ENCODE peak calls at places on chromosomes 11 and 22, in eight cellular contexts. L is lower lobe of right lung, M is A549, R is dorsolateral prefrontal cortex, T is H9, J is neural progenitor cell, G is psoas muscle, U is GM13976. H is an unnamed sample.

GRCh38 chr11:18132341-18132740 is at the start of gene MRGPRX3:
- DNase-seq in L (no peak), M (no peak), R (no peak), T (no peak), J (no peak), G (no peak), U (no peak), H (no peak)

GRCh38 chr11:69344570-69345145 is 50.7 kb downstream of the MYEOV start:
- DNase-seq in L (no peak), M (no peak), R (no peak), T (peak), J (no peak), G (no peak), U (no peak), H (no peak)

GRCh38 chr11:73274722-73275380 is 2.7 kb downstream of the P2RY6 start:
- DNase-seq in L (no peak), M (no peak), R (no peak), T (peak), J (no peak), G (no peak), U (no peak), H (no peak)

GRCh38 chr11:15327786-15328231 is 213.1 kb downstream of the INSC start:
- DNase-seq in L (peak), M (peak), R (peak), T (peak), J (peak), G (peak), U (peak), H (peak)

GRCh38 chr11:111707691-111708067 is 58.5 kb downstream of the PPP2R1B start:
- DNase-seq in L (no peak), M (no peak), R (no peak), T (no peak), J (no peak), G (no peak), U (no peak), H (no peak)

GRCh38 chr11:6568191-6568918 is 35.1 kb downstream of the RRP8 start:
- DNase-seq in L (no peak), M (no peak), R (no peak), T (peak), J (peak), G (no peak), U (no peak), H (peak)

GRCh38 chr22:44658371-44658953 is 43.5 kb upstream of the PRR5 start:
- DNase-seq in L (peak), M (no peak), R (peak), T (peak), J (peak), G (peak), U (no peak), H (peak)

GRCh38 chr22:30267382-30268302 is 991 bp upstream of the OSM start:
- DNase-seq in L (peak), M (no peak), R (no peak), T (no peak), J (no peak), G (no peak), U (peak), H (no peak)

GRCh38 chr11:104997288-104997687 is 25.7 kb downstream of the CASP5 start:
- DNase-seq in L (no peak), M (no peak), R (no peak), T (no peak), J (no peak), G (no peak), U (no peak), H (peak)

GRCh38 chr11:77074626-77075221 is 8.0 kb downstream of the CAPN5 start:
- DNase-seq in L (peak), M (no peak), R (peak), T (peak), J (no peak), G (no peak), U (peak), H (no peak)

GRCh38 chr11:95435192-95435591 is 204.2 kb upstream of the SESN3 start:
- DNase-seq in L (no peak), M (no peak), R (no peak), T (no peak), J (no peak), G (no peak), U (no peak), H (no peak)

GRCh38 chr11:8086001-8086479 is 5.0 kb downstream of the TUB start:
- DNase-seq in L (no peak), M (no peak), R (peak), T (no peak), J (no peak), G (no peak), U (no peak), H (no peak)

GRCh38 chr11:131195801-131196517 is 174.5 kb upstream of the NTM start:
- DNase-seq in L (peak), M (no peak), R (peak), T (no peak), J (no peak), G (no peak), U (no peak), H (peak)

GRCh38 chr11:84884836-84885235 is 742.3 kb downstream of the DLG2 start:
- DNase-seq in L (no peak), M (no peak), R (no peak), T (no peak), J (no peak), G (no peak), U (no peak), H (no peak)

GRCh38 chr11:13465909-13466371 is 2.9 kb upstream of the BTBD10 start:
- DNase-seq in L (no peak), M (peak), R (no peak), T (no peak), J (no peak), G (no peak), U (no peak), H (peak)

GRCh38 chr11:8362899-8363298 is 99.2 kb upstream of the LMO1 start:
- DNase-seq in L (no peak), M (no peak), R (no peak), T (no peak), J (no peak), G (no peak), U (no peak), H (no peak)

GRCh38 chr11:80414766-80415165 is 973.9 kb upstream of the TENM4 start:
- DNase-seq in L (no peak), M (no peak), R (no peak), T (no peak), J (no peak), G (no peak), U (no peak), H (no peak)

GRCh38 chr11:995752-996420 is 40.6 kb downstream of the MUC6 start:
- DNase-seq in L (no peak), M (no peak), R (no peak), T (no peak), J (peak), G (no peak), U (peak), H (peak)

GRCh38 chr22:41664490-41664889 is 24.2 kb downstream of the SNU13 start:
- DNase-seq in L (no peak), M (no peak), R (no peak), T (no peak), J (no peak), G (no peak), U (no peak), H (no peak)

GRCh38 chr22:29380856-29381255 is 7.5 kb downstream of the AP1B1 start:
- DNase-seq in L (no peak), M (no peak), R (no peak), T (no peak), J (no peak), G (no peak), U (no peak), H (no peak)

GRCh38 chr11:100863080-100863581 is 176.0 kb downstream of the ARHGAP42 start:
- DNase-seq in L (no peak), M (no peak), R (no peak), T (no peak), J (peak), G (peak), U (no peak), H (peak)

GRCh38 chr11:88281317-88281712 is 56.2 kb downstream of the CTSC start:
- DNase-seq in L (no peak), M (no peak), R (no peak), T (no peak), J (peak), G (no peak), U (no peak), H (no peak)

GRCh38 chr11:44382648-44383240 is 72.8 kb upstream of the ALX4 start:
- DNase-seq in L (no peak), M (no peak), R (no peak), T (no peak), J (no peak), G (no peak), U (no peak), H (no peak)

GRCh38 chr11:128757886-128758612 is 64.2 kb downstream of the FLI1 start:
- DNase-seq in L (no peak), M (no peak), R (no peak), T (no peak), J (no peak), G (no peak), U (peak), H (no peak)

GRCh38 chr11:133547808-133548494 is 15.7 kb upstream of the OPCML start:
- DNase-seq in L (no peak), M (no peak), R (no peak), T (no peak), J (no peak), G (no peak), U (no peak), H (no peak)

GRCh38 chr11:128419012-128419767 is 168.2 kb downstream of the ETS1 start:
- DNase-seq in L (no peak), M (no peak), R (no peak), T (no peak), J (no peak), G (no peak), U (no peak), H (no peak)

GRCh38 chr11:118002541-118003019 is 16.4 kb downstream of the IL10RA start:
- DNase-seq in L (peak), M (no peak), R (no peak), T (no peak), J (peak), G (peak), U (no peak), H (peak)

GRCh38 chr11:46504817-46505613 is 88.8 kb downstream of the AMBRA1 start:
- DNase-seq in L (no peak), M (no peak), R (no peak), T (no peak), J (no peak), G (no peak), U (peak), H (peak)

GRCh38 chr11:66008468-66009101 is 3.2 kb upstream of the CST6 start:
- DNase-seq in L (no peak), M (no peak), R (no peak), T (no peak), J (no peak), G (no peak), U (peak), H (no peak)

GRCh38 chr11:74953448-74953847 is 4.4 kb downstream of the SPCS2 start:
- DNase-seq in L (no peak), M (no peak), R (no peak), T (no peak), J (no peak), G (no peak), U (no peak), H (no peak)

GRCh38 chr11:49208006-49208721 is at the start of gene FOLH1:
- DNase-seq in L (peak), M (peak), R (peak), T (peak), J (no peak), G (peak), U (peak), H (no peak)

DNA sequence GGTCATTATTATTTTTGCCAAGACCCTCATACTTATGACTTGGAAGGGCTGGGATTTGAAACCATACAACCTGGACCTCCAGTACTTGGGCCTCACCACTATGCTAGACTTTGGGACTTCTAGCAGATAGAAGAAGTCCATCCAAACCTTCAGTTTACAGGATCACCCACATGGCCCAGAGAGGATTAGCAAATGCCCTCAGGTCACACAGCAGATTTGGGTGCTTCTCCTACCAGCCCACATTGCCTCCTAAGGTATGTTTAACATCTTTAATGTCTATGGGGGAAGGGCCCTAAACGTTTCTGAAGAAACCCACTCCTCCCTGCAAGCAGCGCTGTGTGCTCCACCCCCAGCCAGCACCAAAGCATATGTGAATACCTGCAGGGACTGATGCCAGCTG is 17.5 kb upstream of the GCAT start:
- DNase-seq in L (no peak), M (no peak), R (no peak), T (no peak), J (no peak), G (no peak), U (no peak), H (no peak)
- TF ChIP-seq CTCF in L (no peak), M (no peak), R (no peak), T (no peak), J (no peak), G (no peak), U (no peak), H (no peak)

GRCh38 chr22:24706050-24706449 is 68.5 kb downstream of the PIWIL3 start:
- DNase-seq in L (no peak), M (no peak), R (no peak), T (peak), J (peak), G (no peak), U (no peak), H (no peak)
- TF ChIP-seq CTCF in L (no peak), M (peak), R (no peak), T (peak), J (peak), G (peak), U (no peak), H (peak)

GRCh38 chr22:19800761-19801244 is 40.2 kb downstream of the TBX1 start:
- DNase-seq in L (peak), M (no peak), R (no peak), T (peak), J (peak), G (no peak), U (no peak), H (peak)
- TF ChIP-seq CTCF in L (no peak), M (no peak), R (no peak), T (peak), J (peak), G (peak), U (peak), H (peak)

GRCh38 chr11:60169264-60169915 is 13.5 kb downstream of the MS4A6A start:
- DNase-seq in L (no peak), M (peak), R (no peak), T (no peak), J (peak), G (no peak), U (no peak), H (peak)
- TF ChIP-seq CTCF in L (peak), M (peak), R (peak), T (peak), J (peak), G (peak), U (no peak), H (peak)

DNA sequence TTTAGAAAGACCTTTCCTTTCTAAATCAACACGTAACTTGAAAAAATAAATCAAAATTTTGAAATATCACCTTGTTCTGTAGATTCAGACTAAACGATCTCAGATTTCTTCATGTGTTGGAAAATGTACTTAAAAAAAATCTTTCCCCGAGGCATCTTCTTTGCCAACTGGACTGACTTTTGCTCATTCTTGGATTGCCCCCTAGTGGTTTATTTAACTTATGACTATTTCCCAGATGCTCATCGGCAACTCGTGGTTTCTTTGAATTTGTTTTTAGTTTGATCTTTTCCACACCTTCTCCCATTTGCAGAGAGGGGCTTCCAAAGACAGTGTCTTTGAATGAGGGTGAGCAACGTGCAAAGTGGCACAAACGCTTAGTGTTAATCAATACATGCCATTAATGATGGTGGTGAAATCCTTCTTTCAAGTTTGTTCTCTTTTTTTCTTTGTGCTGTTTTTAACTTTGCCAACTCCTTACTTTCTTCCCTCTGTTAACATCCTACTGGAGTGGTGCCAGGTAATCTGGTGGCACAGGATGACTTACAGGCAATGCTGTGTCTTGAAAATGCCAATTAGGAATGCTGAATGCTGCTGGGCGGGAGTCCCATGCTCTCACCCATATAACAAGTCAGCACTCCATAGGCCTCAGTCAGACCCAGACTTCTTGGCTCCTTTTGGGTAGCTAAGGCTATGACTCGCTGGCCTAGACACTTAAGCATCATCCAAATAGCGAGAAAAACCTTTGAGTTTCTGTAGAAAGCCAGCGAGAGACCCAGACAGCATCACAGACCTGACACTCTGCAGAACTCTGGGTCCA is 18.3 kb downstream of the PRSS23 start:
- DNase-seq in L (no peak), M (peak), R (no peak), T (no peak), J (peak), G (no peak), U (peak), H (peak)
- TF ChIP-seq CTCF in L (peak), M (peak), R (peak), T (peak), J (peak), G (peak), U (peak), H (peak)

GRCh38 chr11:126114486-126115252 is 52.0 kb upstream of the CDON start:
- DNase-seq in L (no peak), M (no peak), R (no peak), T (no peak), J (no peak), G (no peak), U (no peak), H (peak)

GRCh38 chr11:126113963-126114362 is 51.3 kb upstream of the CDON start:
- DNase-seq in L (no peak), M (no peak), R (no peak), T (no peak), J (no peak), G (no peak), U (no peak), H (no peak)

GRCh38 chr11:126113515-126113957 is 50.9 kb upstream of the CDON start:
- DNase-seq in L (peak), M (peak), R (no peak), T (no peak), J (peak), G (peak), U (no peak), H (peak)

GRCh38 chr11:126115253-126115540 is 52.5 kb upstream of the CDON start:
- DNase-seq in L (peak), M (no peak), R (no peak), T (no peak), J (no peak), G (peak), U (no peak), H (no peak)

DNA sequence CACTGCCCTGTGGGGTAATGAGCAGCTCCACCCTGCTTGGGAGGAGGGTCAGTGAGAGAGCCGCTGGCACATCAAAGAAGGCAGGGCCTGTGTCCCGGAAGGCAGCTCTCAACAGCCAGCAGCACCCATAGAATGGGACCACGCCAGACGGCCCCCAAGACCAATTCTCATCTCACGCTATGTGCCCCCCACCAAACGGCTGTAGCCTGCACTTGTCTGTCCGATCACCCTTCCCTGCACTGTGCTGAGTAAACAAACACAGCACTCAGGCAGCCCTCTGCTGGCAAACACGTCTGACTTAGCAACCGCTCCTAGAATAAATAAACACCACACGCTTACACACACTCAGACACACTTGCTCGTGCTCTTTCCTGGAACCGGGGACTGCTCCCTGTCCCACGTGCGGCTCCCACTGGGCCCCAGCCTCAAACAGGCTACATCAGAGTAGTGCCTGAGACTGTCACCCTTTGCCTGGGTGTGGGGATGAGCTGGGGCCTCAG is 53.2 kb upstream of the CDON start:
- DNase-seq in L (peak), M (peak), R (no peak), T (no peak), J (peak), G (peak), U (no peak), H (peak)
- TF ChIP-seq CTCF in L (peak), M (no peak), R (peak), T (peak), J (peak), G (peak), U (no peak), H (peak)

GRCh38 chr22:35684270-35684700 is 33.4 kb upstream of the APOL5 start:
- DNase-seq in L (no peak), M (no peak), R (no peak), T (peak), J (peak), G (no peak), U (no peak), H (peak)
- TF ChIP-seq CTCF in L (no peak), M (no peak), R (peak), T (peak), J (peak), G (peak), U (no peak), H (peak)

DNA sequence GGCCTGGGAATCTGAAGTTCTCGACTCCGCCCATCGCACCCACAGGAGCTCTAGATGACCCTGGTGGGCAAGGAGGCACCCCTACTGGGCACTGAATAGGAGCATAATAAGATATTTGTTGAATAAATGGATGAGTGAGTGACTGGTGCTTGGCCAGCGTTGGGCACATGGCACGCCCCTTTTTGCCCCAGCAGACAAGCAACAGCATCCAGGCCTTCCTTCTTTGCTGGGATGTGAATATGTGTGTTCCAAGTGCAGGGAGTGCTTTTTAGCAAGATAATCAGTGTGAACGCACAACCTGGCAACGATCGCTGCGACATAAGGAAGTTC is 450 bp upstream of the CELF1 start:
- DNase-seq in L (no peak), M (no peak), R (no peak), T (no peak), J (no peak), G (no peak), U (no peak), H (no peak)
- TF ChIP-seq CTCF in L (peak), M (no peak), R (no peak), T (peak), J (no peak), G (no peak), U (no peak), H (no peak)

GRCh38 chr11:61290905-61291690 is 4.0 kb downstream of the VWCE start:
- DNase-seq in L (peak), M (no peak), R (no peak), T (peak), J (no peak), G (no peak), U (no peak), H (no peak)
- TF ChIP-seq CTCF in L (no peak), M (no peak), R (no peak), T (peak), J (peak), G (no peak), U (no peak), H (peak)